ENCODE peak calls at places on chromosomes 3 and 15, in nine cellular contexts. One of them, this sample, is unnamed.
A peak's percentile ranks its signal among the peaks of the same experiment; 100 is the strongest.

GRCh38 chr3:72058493-72059081 is 273.6 kb upstream of the PROK2 start:
- DNase-seq in renal cortical epithelial cell: no peak
- DNase-seq in mesendoderm: no peak
- DNase-seq in D341Med: peak; percentile 85
- DNase-seq in naive thymus-derived CD4-positive, alpha-beta T cell: no peak
- DNase-seq in effector CD4-positive, alpha-beta T cell: no peak
- DNase-seq in pancreas: no peak
- DNase-seq in fibroblast of lung: no peak
- DNase-seq in amniotic stem cell: no peak
- DNase-seq in this sample: no peak

GRCh38 chr15:41936649-41937567 is 35.4 kb downstream of the EHD4 start:
- DNase-seq in renal cortical epithelial cell: no peak
- DNase-seq in mesendoderm: no peak
- DNase-seq in D341Med: no peak
- DNase-seq in naive thymus-derived CD4-positive, alpha-beta T cell: peak; percentile 78
- DNase-seq in effector CD4-positive, alpha-beta T cell: peak; percentile 81
- DNase-seq in pancreas: no peak
- DNase-seq in fibroblast of lung: no peak
- DNase-seq in amniotic stem cell: no peak
- DNase-seq in this sample: no peak

GRCh38 chr3:12598890-12599289 is 42.0 kb downstream of the MKRN2 start:
- DNase-seq in renal cortical epithelial cell: peak; percentile 25
- DNase-seq in mesendoderm: no peak
- DNase-seq in D341Med: no peak
- DNase-seq in naive thymus-derived CD4-positive, alpha-beta T cell: no peak
- DNase-seq in effector CD4-positive, alpha-beta T cell: no peak
- DNase-seq in pancreas: no peak
- DNase-seq in fibroblast of lung: no peak
- DNase-seq in amniotic stem cell: no peak
- DNase-seq in this sample: no peak

GRCh38 chr3:171284308-171285075 is 175.7 kb downstream of the TNIK start:
- DNase-seq in renal cortical epithelial cell: peak; percentile 99
- DNase-seq in mesendoderm: peak; percentile 85
- DNase-seq in D341Med: no peak
- DNase-seq in naive thymus-derived CD4-positive, alpha-beta T cell: no peak
- DNase-seq in effector CD4-positive, alpha-beta T cell: no peak
- DNase-seq in pancreas: peak; percentile 21
- DNase-seq in fibroblast of lung: peak; percentile 97
- DNase-seq in amniotic stem cell: peak; percentile 78
- DNase-seq in this sample: no peak

GRCh38 chr15:70559223-70559823 is 204.0 kb downstream of the UACA start:
- DNase-seq in renal cortical epithelial cell: peak; percentile 49
- DNase-seq in mesendoderm: no peak
- DNase-seq in D341Med: peak; percentile 14
- DNase-seq in naive thymus-derived CD4-positive, alpha-beta T cell: peak; percentile 80
- DNase-seq in effector CD4-positive, alpha-beta T cell: peak; percentile 41
- DNase-seq in pancreas: peak; percentile 34
- DNase-seq in fibroblast of lung: peak; percentile 45
- DNase-seq in amniotic stem cell: no peak
- DNase-seq in this sample: no peak

GRCh38 chr15:65862682-65863081 is 6.6 kb upstream of the RAB11A start:
- DNase-seq in renal cortical epithelial cell: peak; percentile 66
- DNase-seq in mesendoderm: peak; percentile 98
- DNase-seq in D341Med: peak; percentile 79
- DNase-seq in naive thymus-derived CD4-positive, alpha-beta T cell: peak; percentile 50
- DNase-seq in effector CD4-positive, alpha-beta T cell: peak; percentile 16
- DNase-seq in pancreas: no peak
- DNase-seq in fibroblast of lung: peak; percentile 65
- DNase-seq in amniotic stem cell: no peak
- DNase-seq in this sample: peak; percentile 67

GRCh38 chr3:148911597-148911996 is 46.5 kb downstream of the CPA3 start:
- DNase-seq in renal cortical epithelial cell: no peak
- DNase-seq in mesendoderm: peak; percentile 14
- DNase-seq in D341Med: no peak
- DNase-seq in naive thymus-derived CD4-positive, alpha-beta T cell: no peak
- DNase-seq in effector CD4-positive, alpha-beta T cell: no peak
- DNase-seq in pancreas: no peak
- DNase-seq in fibroblast of lung: no peak
- DNase-seq in amniotic stem cell: no peak
- DNase-seq in this sample: no peak

GRCh38 chr3:141796436-141797166 is 33.4 kb downstream of the GRK7 start:
- DNase-seq in renal cortical epithelial cell: no peak
- DNase-seq in mesendoderm: peak; percentile 8
- DNase-seq in D341Med: no peak
- DNase-seq in naive thymus-derived CD4-positive, alpha-beta T cell: peak; percentile 61
- DNase-seq in effector CD4-positive, alpha-beta T cell: peak; percentile 41
- DNase-seq in pancreas: peak; percentile 28
- DNase-seq in fibroblast of lung: no peak
- DNase-seq in amniotic stem cell: no peak
- DNase-seq in this sample: peak; percentile 44

GRCh38 chr15:67134577-67135492 is 69.4 kb downstream of the SMAD3 start:
- DNase-seq in renal cortical epithelial cell: peak; percentile 61
- DNase-seq in mesendoderm: no peak
- DNase-seq in D341Med: no peak
- DNase-seq in naive thymus-derived CD4-positive, alpha-beta T cell: no peak
- DNase-seq in effector CD4-positive, alpha-beta T cell: no peak
- DNase-seq in pancreas: no peak
- DNase-seq in fibroblast of lung: no peak
- DNase-seq in amniotic stem cell: no peak
- DNase-seq in this sample: no peak

GRCh38 chr3:44114142-44114541 is 127.5 kb upstream of the TOPAZ1 start:
- DNase-seq in renal cortical epithelial cell: no peak
- DNase-seq in mesendoderm: peak; percentile 74
- DNase-seq in D341Med: peak; percentile 51
- DNase-seq in naive thymus-derived CD4-positive, alpha-beta T cell: peak; percentile 10
- DNase-seq in effector CD4-positive, alpha-beta T cell: no peak
- DNase-seq in pancreas: peak; percentile 27
- DNase-seq in fibroblast of lung: peak; percentile 43
- DNase-seq in amniotic stem cell: no peak
- DNase-seq in this sample: peak; percentile 68

GRCh38 chr15:68228143-68228970 is 1.2 kb downstream of the CLN6 start:
- DNase-seq in renal cortical epithelial cell: peak; percentile 21
- DNase-seq in mesendoderm: peak; percentile 46
- DNase-seq in D341Med: peak; percentile 26
- DNase-seq in naive thymus-derived CD4-positive, alpha-beta T cell: no peak
- DNase-seq in effector CD4-positive, alpha-beta T cell: no peak
- DNase-seq in pancreas: no peak
- DNase-seq in fibroblast of lung: no peak
- DNase-seq in amniotic stem cell: no peak
- DNase-seq in this sample: no peak

GRCh38 chr3:125437631-125438435 is 62.7 kb upstream of the ZNF148 start:
- DNase-seq in renal cortical epithelial cell: peak; percentile 35
- DNase-seq in mesendoderm: peak; percentile 52
- DNase-seq in D341Med: peak; percentile 69
- DNase-seq in naive thymus-derived CD4-positive, alpha-beta T cell: peak; percentile 57
- DNase-seq in effector CD4-positive, alpha-beta T cell: peak; percentile 57
- DNase-seq in pancreas: peak; percentile 32
- DNase-seq in fibroblast of lung: peak; percentile 58
- DNase-seq in amniotic stem cell: peak; percentile 15
- DNase-seq in this sample: peak; percentile 68

GRCh38 chr3:139934557-139935070 is 371 bp upstream of the CLSTN2 start:
- DNase-seq in renal cortical epithelial cell: peak; percentile 51
- DNase-seq in mesendoderm: peak; percentile 92
- DNase-seq in D341Med: peak; percentile 58
- DNase-seq in naive thymus-derived CD4-positive, alpha-beta T cell: no peak
- DNase-seq in effector CD4-positive, alpha-beta T cell: no peak
- DNase-seq in pancreas: peak; percentile 68
- DNase-seq in fibroblast of lung: peak; percentile 15
- DNase-seq in amniotic stem cell: no peak
- DNase-seq in this sample: peak; percentile 17

GRCh38 chr3:183485585-183485984 is 57.2 kb upstream of the MCF2L2 start:
- DNase-seq in renal cortical epithelial cell: no peak
- DNase-seq in mesendoderm: no peak
- DNase-seq in D341Med: no peak
- DNase-seq in naive thymus-derived CD4-positive, alpha-beta T cell: no peak
- DNase-seq in effector CD4-positive, alpha-beta T cell: no peak
- DNase-seq in pancreas: no peak
- DNase-seq in fibroblast of lung: no peak
- DNase-seq in amniotic stem cell: no peak
- DNase-seq in this sample: no peak

GRCh38 chr3:150443331-150443741 is 35.2 kb downstream of the TSC22D2 start:
- DNase-seq in renal cortical epithelial cell: peak; percentile 52
- DNase-seq in mesendoderm: no peak
- DNase-seq in D341Med: no peak
- DNase-seq in naive thymus-derived CD4-positive, alpha-beta T cell: no peak
- DNase-seq in effector CD4-positive, alpha-beta T cell: no peak
- DNase-seq in pancreas: no peak
- DNase-seq in fibroblast of lung: peak; percentile 60
- DNase-seq in amniotic stem cell: no peak
- DNase-seq in this sample: no peak

GRCh38 chr3:64016941-64017620 is 6.2 kb downstream of the PSMD6 start:
- DNase-seq in renal cortical epithelial cell: no peak
- DNase-seq in mesendoderm: no peak
- DNase-seq in D341Med: no peak
- DNase-seq in naive thymus-derived CD4-positive, alpha-beta T cell: no peak
- DNase-seq in effector CD4-positive, alpha-beta T cell: no peak
- DNase-seq in pancreas: no peak
- DNase-seq in fibroblast of lung: no peak
- DNase-seq in amniotic stem cell: no peak
- DNase-seq in this sample: no peak

GRCh38 chr3:166274996-166275395 is 437.8 kb upstream of the BCHE start:
- DNase-seq in renal cortical epithelial cell: peak; percentile 15
- DNase-seq in mesendoderm: no peak
- DNase-seq in D341Med: no peak
- DNase-seq in naive thymus-derived CD4-positive, alpha-beta T cell: no peak
- DNase-seq in effector CD4-positive, alpha-beta T cell: no peak
- DNase-seq in pancreas: no peak
- DNase-seq in fibroblast of lung: peak; percentile 19
- DNase-seq in amniotic stem cell: no peak
- DNase-seq in this sample: no peak

GRCh38 chr3:458614-459375 is 262.2 kb downstream of the CHL1 start:
- DNase-seq in renal cortical epithelial cell: no peak
- DNase-seq in mesendoderm: no peak
- DNase-seq in D341Med: no peak
- DNase-seq in naive thymus-derived CD4-positive, alpha-beta T cell: no peak
- DNase-seq in effector CD4-positive, alpha-beta T cell: no peak
- DNase-seq in pancreas: no peak
- DNase-seq in fibroblast of lung: no peak
- DNase-seq in amniotic stem cell: no peak
- DNase-seq in this sample: no peak

GRCh38 chr3:152037953-152038352 is 164.5 kb downstream of the SUCNR1 start:
- DNase-seq in renal cortical epithelial cell: no peak
- DNase-seq in mesendoderm: peak; percentile 33
- DNase-seq in D341Med: no peak
- DNase-seq in naive thymus-derived CD4-positive, alpha-beta T cell: no peak
- DNase-seq in effector CD4-positive, alpha-beta T cell: no peak
- DNase-seq in pancreas: no peak
- DNase-seq in fibroblast of lung: no peak
- DNase-seq in amniotic stem cell: no peak
- DNase-seq in this sample: no peak

GRCh38 chr3:21621396-21621695 is 129.7 kb downstream of the ZNF385D start:
- DNase-seq in renal cortical epithelial cell: peak; percentile 94
- DNase-seq in mesendoderm: peak; percentile 39
- DNase-seq in D341Med: no peak
- DNase-seq in naive thymus-derived CD4-positive, alpha-beta T cell: no peak
- DNase-seq in effector CD4-positive, alpha-beta T cell: no peak
- DNase-seq in pancreas: no peak
- DNase-seq in fibroblast of lung: peak; percentile 81
- DNase-seq in amniotic stem cell: no peak
- DNase-seq in this sample: no peak

GRCh38 chr3:190217081-190217480 is 96.4 kb upstream of the P3H2 start:
- DNase-seq in renal cortical epithelial cell: peak; percentile 72
- DNase-seq in mesendoderm: no peak
- DNase-seq in D341Med: no peak
- DNase-seq in naive thymus-derived CD4-positive, alpha-beta T cell: no peak
- DNase-seq in effector CD4-positive, alpha-beta T cell: no peak
- DNase-seq in pancreas: no peak
- DNase-seq in fibroblast of lung: peak; percentile 34
- DNase-seq in amniotic stem cell: no peak
- DNase-seq in this sample: no peak

GRCh38 chr3:52077376-52077775 is 21.0 kb upstream of the DUSP7 start:
- DNase-seq in renal cortical epithelial cell: no peak
- DNase-seq in mesendoderm: no peak
- DNase-seq in D341Med: no peak
- DNase-seq in naive thymus-derived CD4-positive, alpha-beta T cell: no peak
- DNase-seq in effector CD4-positive, alpha-beta T cell: no peak
- DNase-seq in pancreas: no peak
- DNase-seq in fibroblast of lung: no peak
- DNase-seq in amniotic stem cell: no peak
- DNase-seq in this sample: no peak

GRCh38 chr3:86990734-86991481 is at the start of gene VGLL3:
- DNase-seq in renal cortical epithelial cell: no peak
- DNase-seq in mesendoderm: peak; percentile 95
- DNase-seq in D341Med: peak; percentile 79
- DNase-seq in naive thymus-derived CD4-positive, alpha-beta T cell: no peak
- DNase-seq in effector CD4-positive, alpha-beta T cell: no peak
- DNase-seq in pancreas: peak; percentile 70
- DNase-seq in fibroblast of lung: peak; percentile 90
- DNase-seq in amniotic stem cell: peak; percentile 83
- DNase-seq in this sample: peak; percentile 8

GRCh38 chr3:128416578-128417150 is 50.0 kb downstream of the DNAJB8 start:
- DNase-seq in renal cortical epithelial cell: peak; percentile 72
- DNase-seq in mesendoderm: peak; percentile 63
- DNase-seq in D341Med: no peak
- DNase-seq in naive thymus-derived CD4-positive, alpha-beta T cell: no peak
- DNase-seq in effector CD4-positive, alpha-beta T cell: no peak
- DNase-seq in pancreas: no peak
- DNase-seq in fibroblast of lung: peak; percentile 45
- DNase-seq in amniotic stem cell: peak; percentile 12
- DNase-seq in this sample: no peak